ENCODE peak calls at places on chromosomes 13 and 19, in five cellular contexts. One of them, this sample, is unnamed.

GRCh38 chr13:44032801-44033200 is 153.1 kb downstream of the LACC1 start:
- DNase-seq in NCI-H460: no peak
- DNase-seq in hypothalamus: no peak
- DNase-seq in neural progenitor cell: no peak
- DNase-seq in GOT3: no peak
- DNase-seq in this sample: no peak

GRCh38 chr19:19578241-19578640 is 40.2 kb downstream of the CILP2 start:
- DNase-seq in NCI-H460: no peak
- DNase-seq in hypothalamus: no peak
- DNase-seq in neural progenitor cell: no peak
- DNase-seq in GOT3: no peak
- DNase-seq in this sample: no peak

GRCh38 chr13:79525458-79525857 is 44.5 kb downstream of the NDFIP2 start:
- DNase-seq in NCI-H460: peak
- DNase-seq in hypothalamus: no peak
- DNase-seq in neural progenitor cell: no peak
- DNase-seq in GOT3: no peak
- DNase-seq in this sample: no peak

GRCh38 chr13:30880151-30880551 is 25.9 kb upstream of the MEDAG start:
- DNase-seq in NCI-H460: no peak
- DNase-seq in hypothalamus: no peak
- DNase-seq in neural progenitor cell: no peak
- DNase-seq in GOT3: no peak
- DNase-seq in this sample: no peak

GRCh38 chr19:47155141-47155540 is 24.5 kb downstream of the SAE1 start:
- DNase-seq in NCI-H460: no peak
- DNase-seq in hypothalamus: no peak
- DNase-seq in neural progenitor cell: no peak
- DNase-seq in GOT3: no peak
- DNase-seq in this sample: no peak

GRCh38 chr19:45643024-45643926 is 4.1 kb upstream of the EML2 start:
- DNase-seq in NCI-H460: peak
- DNase-seq in hypothalamus: peak
- DNase-seq in neural progenitor cell: peak
- DNase-seq in GOT3: peak
- DNase-seq in this sample: peak

GRCh38 chr13:89550842-89551422 is 1796.6 kb upstream of the MIR17HG start:
- DNase-seq in NCI-H460: no peak
- DNase-seq in hypothalamus: no peak
- DNase-seq in neural progenitor cell: no peak
- DNase-seq in GOT3: no peak
- DNase-seq in this sample: no peak

GRCh38 chr13:41995946-41996345 is 35.0 kb upstream of the VWA8 start:
- DNase-seq in NCI-H460: no peak
- DNase-seq in hypothalamus: no peak
- DNase-seq in neural progenitor cell: no peak
- DNase-seq in GOT3: no peak
- DNase-seq in this sample: no peak

GRCh38 chr13:28744091-28744536 is 25.3 kb upstream of the SLC46A3 start:
- DNase-seq in NCI-H460: no peak
- DNase-seq in hypothalamus: no peak
- DNase-seq in neural progenitor cell: no peak
- DNase-seq in GOT3: no peak
- DNase-seq in this sample: no peak

GRCh38 chr13:81726037-81726726 is 1385.3 kb upstream of the SPRY2 start:
- DNase-seq in NCI-H460: no peak
- DNase-seq in hypothalamus: no peak
- DNase-seq in neural progenitor cell: no peak
- DNase-seq in GOT3: no peak
- DNase-seq in this sample: no peak